ENCODE peak calls at places on chromosomes 13 and 19, in nine cellular contexts. O is C1 segment of cervical spinal cord; B is Karpas-422; I is CD4-positive, CD25-positive, alpha-beta regulatory T cell; S is T47D; L is stimulated activated effector memory CD8-positive, alpha-beta T cell treated with anti-CD3 and anti-CD28 coated beads, Interleukin-12 subunit alpha, Interleukin-12 subunit beta, amount 100 ng/mL, for 72 hours; A is activated CD8-positive, alpha-beta T cell treated with anti-CD3 and anti-CD28 coated beads for 36 hours; F is H4; C is foreskin fibroblast. R is an unnamed sample.

GRCh38 chr19:3098141-3098514 is 4.0 kb downstream of the GNA11 start:
- DNase-seq in O (no peak), B (no peak), I (no peak), S (no peak), L (no peak), A (no peak), F (no peak), C (no peak), R (no peak)

GRCh38 chr13:114148521-114148855 is 16.1 kb upstream of the RASA3 start:
- DNase-seq in O (no peak), B (no peak), I (peak), S (no peak), L (peak), A (peak), F (no peak), C (no peak), R (no peak)

GRCh38 chr13:75197803-75198202 is 284.2 kb downstream of the TBC1D4 start:
- DNase-seq in O (no peak), B (no peak), I (no peak), S (no peak), L (no peak), A (no peak), F (no peak), C (no peak), R (no peak)

GRCh38 chr13:92767468-92767867 is 459.1 kb upstream of the GPC6 start:
- DNase-seq in O (no peak), B (no peak), I (no peak), S (no peak), L (no peak), A (no peak), F (no peak), C (no peak), R (no peak)

GRCh38 chr13:72204291-72204690 is 337.3 kb upstream of the DACH1 start:
- DNase-seq in O (no peak), B (no peak), I (no peak), S (no peak), L (no peak), A (no peak), F (peak), C (no peak), R (no peak)

GRCh38 chr13:101661839-101662238 is 209.4 kb downstream of the ITGBL1 start:
- DNase-seq in O (no peak), B (no peak), I (no peak), S (no peak), L (no peak), A (no peak), F (no peak), C (no peak), R (no peak)

GRCh38 chr19:40619333-40620160 is 18.4 kb downstream of the LTBP4 start:
- DNase-seq in O (no peak), B (no peak), I (no peak), S (no peak), L (no peak), A (no peak), F (no peak), C (no peak), R (no peak)

GRCh38 chr13:99265823-99266426 is 7.7 kb upstream of the GPR18 start:
- DNase-seq in O (no peak), B (peak), I (peak), S (peak), L (no peak), A (no peak), F (peak), C (peak), R (peak)

GRCh38 chr19:10503002-10503789 is at the start of gene KEAP1:
- DNase-seq in O (no peak), B (peak), I (no peak), S (no peak), L (no peak), A (peak), F (no peak), C (peak), R (no peak)

GRCh38 chr13:31797154-31797775 is 57.9 kb downstream of the RXFP2 start:
- DNase-seq in O (no peak), B (no peak), I (no peak), S (peak), L (no peak), A (no peak), F (peak), C (no peak), R (peak)

GRCh38 chr13:48304132-48304876 is 753 bp downstream of the RB1 start:
- DNase-seq in O (no peak), B (peak), I (peak), S (peak), L (no peak), A (peak), F (peak), C (peak), R (peak)

GRCh38 chr19:38319421-38320258 is at the start of gene KCNK6:
- DNase-seq in O (no peak), B (no peak), I (peak), S (peak), L (peak), A (peak), F (no peak), C (no peak), R (no peak)

GRCh38 chr19:7871530-7872305 is 2.5 kb downstream of the PRR36 start:
- DNase-seq in O (peak), B (peak), I (peak), S (peak), L (peak), A (peak), F (peak), C (peak), R (peak)

GRCh38 chr13:44493213-44493812 is 82.8 kb downstream of the TSC22D1 start:
- DNase-seq in O (no peak), B (no peak), I (no peak), S (no peak), L (no peak), A (no peak), F (no peak), C (no peak), R (no peak)

GRCh38 chr19:19027228-19027627 is 6.1 kb downstream of the SUGP2 start:
- DNase-seq in O (no peak), B (no peak), I (no peak), S (no peak), L (no peak), A (no peak), F (no peak), C (no peak), R (no peak)

GRCh38 chr13:28137556-28137955 is 789 bp upstream of the PAN3 start:
- DNase-seq in O (no peak), B (no peak), I (no peak), S (no peak), L (no peak), A (no peak), F (no peak), C (no peak), R (no peak)

GRCh38 chr13:113761136-113761535 is 2.1 kb downstream of the TMEM255B start:
- DNase-seq in O (no peak), B (no peak), I (no peak), S (no peak), L (no peak), A (no peak), F (no peak), C (no peak), R (no peak)

GRCh38 chr13:105471683-105472082 is 1063.8 kb downstream of the EFNB2 start:
- DNase-seq in O (no peak), B (no peak), I (no peak), S (no peak), L (no peak), A (no peak), F (no peak), C (no peak), R (no peak)

GRCh38 chr19:41575998-41576397 is at the start of gene CEACAM21:
- DNase-seq in O (no peak), B (peak), I (peak), S (no peak), L (no peak), A (peak), F (no peak), C (no peak), R (peak)

GRCh38 chr13:45219938-45220375 is 19.1 kb upstream of the KCTD4 start:
- DNase-seq in O (no peak), B (peak), I (no peak), S (no peak), L (no peak), A (no peak), F (peak), C (no peak), R (no peak)

GRCh38 chr13:88000239-88000638 is 329.1 kb downstream of the SLITRK5 start:
- DNase-seq in O (no peak), B (peak), I (no peak), S (no peak), L (no peak), A (no peak), F (peak), C (no peak), R (no peak)

R was measured in globus pallidus.